ENCODE peak calls at places on chromosome 21, in nine cellular contexts. V is H1, U is thoracic aorta, L is psoas muscle, Z is tibial artery, C is fibroblast of lung, R is cardiac muscle cell, E is K562, N is upper lobe of right lung. G is an unnamed sample. For H3K9me3 and H3K4me1, the result is how much of the 10 kb centered on the place peaks cover.

GRCh38 chr21:42844411-42845113 is 34.8 kb downstream of the WDR4 start:
- DNase-seq in V (no peak), U (no peak), L (peak), Z (peak), C (no peak), R (no peak), E (no peak), N (peak), G (peak)

GRCh38 chr21:17118638-17119384 is 394.0 kb upstream of the CXADR start:
- DNase-seq in V (no peak), U (no peak), L (no peak), Z (peak), C (no peak), R (peak), E (no peak), N (no peak), G (no peak)

GRCh38 chr21:28402616-28402989 is 590.1 kb downstream of the LTN1 start:
- DNase-seq in V (no peak), U (no peak), L (no peak), Z (no peak), C (peak), R (no peak), E (no peak), N (no peak), G (no peak)

GRCh38 chr21:26710155-26710554 is 135.1 kb downstream of the ADAMTS1 start:
- DNase-seq in V (no peak), U (no peak), L (no peak), Z (no peak), C (no peak), R (no peak), E (no peak), N (no peak), G (no peak)

GRCh38 chr21:28699591-28700259 is 293.0 kb downstream of the LTN1 start:
- DNase-seq in V (no peak), U (no peak), L (no peak), Z (no peak), C (peak), R (no peak), E (no peak), N (no peak), G (no peak)

GRCh38 chr21:21200103-21200938 is 202.1 kb downstream of the NCAM2 start:
- DNase-seq in V (no peak), U (peak), L (peak), Z (peak), C (peak), R (peak), E (peak), N (no peak), G (peak)

GRCh38 chr21:45504516-45505415 is 37.5 kb downstream of the SLC19A1 start:
- DNase-seq in V (no peak), U (no peak), L (peak), Z (no peak), C (no peak), R (no peak), E (no peak), N (peak), G (no peak)

GRCh38 chr21:42562816-42563215 is 49.2 kb downstream of the SLC37A1 start:
- DNase-seq in V (no peak), U (no peak), L (no peak), Z (peak), C (no peak), R (no peak), E (no peak), N (peak), G (no peak)

GRCh38 chr21:14414932-14415508 is 32.1 kb upstream of the HSPA13 start:
- DNase-seq in V (no peak), U (no peak), L (no peak), Z (no peak), C (no peak), R (no peak), E (no peak), N (no peak), G (no peak)

GRCh38 chr21:42724226-42724920 is 71.0 kb downstream of the PDE9A start:
- DNase-seq in V (no peak), U (no peak), L (no peak), Z (no peak), C (peak), R (peak), E (no peak), N (no peak), G (no peak)

GRCh38 chr21:31537872-31538576 is 121.5 kb upstream of the SOD1 start:
- DNase-seq in V (no peak), U (no peak), L (no peak), Z (no peak), C (no peak), R (no peak), E (peak), N (no peak), G (no peak)
- TF ChIP-seq CTCF in V (peak), U (no peak), L (no peak), Z (no peak), C (no peak), R (peak), E (peak), N (no peak), G (no peak)

DNA sequence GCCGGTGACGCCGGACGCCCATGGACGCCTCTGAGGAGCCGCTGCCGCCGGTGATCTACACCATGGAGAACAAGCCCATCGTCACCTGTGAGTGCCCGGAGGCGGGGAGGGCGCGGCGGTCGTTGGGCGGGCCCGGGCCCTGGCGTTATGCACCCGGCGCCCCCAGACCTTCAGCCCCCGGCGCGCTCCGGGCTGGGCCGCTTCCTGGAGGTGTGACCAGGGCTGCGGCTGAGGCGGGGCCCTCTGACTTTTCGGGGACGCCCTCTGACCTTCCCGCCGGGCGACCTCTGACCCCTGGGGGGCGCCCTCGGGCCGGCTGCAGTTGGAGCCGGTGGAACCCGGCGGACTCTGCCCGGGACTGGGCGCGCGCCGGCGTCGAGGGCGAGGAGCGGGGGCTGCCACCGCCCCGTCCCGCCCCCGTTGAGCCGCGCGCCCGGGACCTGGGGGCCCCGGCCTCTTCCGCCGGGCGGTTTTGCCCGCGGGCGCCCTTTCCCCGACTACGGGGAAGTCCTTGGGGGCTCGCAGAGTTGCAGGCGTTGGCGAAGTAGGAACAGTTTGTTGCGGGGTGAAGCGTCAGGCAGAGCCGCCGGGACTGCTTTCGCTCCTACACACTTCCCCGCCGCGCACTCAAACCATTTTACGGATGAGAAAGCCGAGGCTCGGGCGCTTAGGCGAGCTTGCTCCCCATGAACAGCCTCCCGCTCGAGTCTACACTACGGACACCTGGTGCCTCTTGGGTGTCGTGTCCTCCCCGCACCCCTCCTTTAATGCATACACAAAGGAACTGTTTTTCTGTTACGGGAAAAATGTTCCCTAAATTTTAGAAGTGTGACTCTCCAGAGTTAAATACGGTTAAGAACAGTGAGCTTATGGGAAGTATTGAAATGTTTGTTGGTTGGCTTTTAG is 618 bp downstream of the TRAPPC10 start:
- DNase-seq in V (no peak), U (no peak), L (peak), Z (peak), C (peak), R (peak), E (peak), N (peak), G (peak)
- H3K9me3 ChIP-seq in V (under half), U (under half), L (under half), Z (under half), C (under half), R (under half), E (under half), N (under half), G (under half)

DNA sequence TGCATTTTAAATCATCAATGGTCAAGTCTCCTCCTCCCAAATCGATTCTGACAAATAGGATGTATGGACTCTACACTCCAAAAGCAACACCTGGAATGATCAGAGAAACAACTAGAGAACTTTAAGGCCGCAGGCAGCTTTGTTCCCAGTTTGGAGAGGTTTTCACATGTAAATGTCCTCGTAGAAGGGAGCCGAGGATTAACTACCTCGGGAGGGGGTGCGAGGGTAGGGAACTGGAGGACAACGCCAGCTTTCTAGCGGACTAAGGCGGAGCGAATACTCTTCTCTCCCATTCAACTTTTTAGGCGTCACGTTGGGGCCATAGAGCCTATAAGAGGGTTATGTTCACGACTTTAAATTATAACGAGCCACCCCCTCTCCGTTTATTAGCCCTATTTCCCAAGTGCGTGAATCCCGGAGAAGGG is 1.2 kb downstream of the SCAF4 start:
- DNase-seq in V (peak), U (no peak), L (no peak), Z (no peak), C (no peak), R (no peak), E (peak), N (no peak), G (no peak)
- H3K4me1 ChIP-seq in V (under half), U (under half), L (under half), Z (under half), C (under half), R (under half), E (under half), N (under half), G (under half)

DNA sequence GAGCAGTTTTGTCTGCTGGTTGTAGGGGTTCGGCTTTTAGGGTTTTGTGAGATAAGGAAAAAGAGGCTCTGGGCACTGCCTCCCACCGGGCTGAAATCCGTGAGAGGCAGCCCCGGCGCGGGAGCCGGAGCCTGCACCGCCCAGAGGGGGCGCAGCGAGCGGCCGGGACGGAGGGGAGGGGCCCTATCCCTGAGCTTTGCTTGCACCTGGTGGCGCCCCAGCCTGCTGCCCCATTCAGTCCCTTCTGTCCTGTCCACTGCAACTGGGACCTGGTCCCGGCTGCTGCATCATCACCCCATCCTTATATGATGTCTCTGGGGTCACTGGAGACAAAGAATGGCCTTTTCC is 512 bp upstream of the KCNJ6 start:
- DNase-seq in V (no peak), U (no peak), L (no peak), Z (no peak), C (no peak), R (no peak), E (peak), N (no peak), G (no peak)
- TF ChIP-seq CTCF in V (peak), U (no peak), L (no peak), Z (no peak), C (no peak), R (no peak), E (peak), N (no peak), G (no peak)

GRCh38 chr21:34565238-34565637 is 49.7 kb downstream of the RCAN1 start:
- DNase-seq in V (no peak), U (no peak), L (no peak), Z (no peak), C (no peak), R (no peak), E (no peak), N (no peak), G (no peak)
- H3K9me3 ChIP-seq in V (under half), U (under half), L (under half), Z (under half), C (under half), R (under half), E (under half), N (under half), G (under half)

G was measured in gastrocnemius medialis.